ENCODE peak calls at places on chromosomes 11 and 22, in seven cellular contexts. One of them, this sample, is unnamed.

GRCh38 chr11:59753650-59754493 is 1.3 kb upstream of the STX3 start:
- DNase-seq in T follicular helper cell: peak
- DNase-seq in cardiac fibroblast: peak
- DNase-seq in cardiac muscle cell: peak
- DNase-seq in GM18507: peak
- DNase-seq in activated CD4-positive, alpha-beta T cell treated with anti-CD3 and anti-CD28 coated beads, Interleukin-2, amount 50 U/mL, for 1 hour: peak
- DNase-seq in ovary: peak
- DNase-seq in this sample: peak

GRCh38 chr22:45195616-45196015 is 31.9 kb downstream of the NUP50 start:
- DNase-seq in cardiac muscle cell: no peak
- DNase-seq in T follicular helper cell: no peak
- DNase-seq in GM18507: no peak
- DNase-seq in cardiac fibroblast: no peak
- DNase-seq in activated CD4-positive, alpha-beta T cell treated with anti-CD3 and anti-CD28 coated beads, Interleukin-2, amount 50 U/mL, for 1 hour: no peak
- DNase-seq in ovary: no peak
- DNase-seq in this sample: no peak

GRCh38 chr11:57474751-57475115 is 14.4 kb downstream of the RTN4RL2 start:
- DNase-seq in GM18507: no peak
- DNase-seq in cardiac muscle cell: no peak
- DNase-seq in activated CD4-positive, alpha-beta T cell treated with anti-CD3 and anti-CD28 coated beads, Interleukin-2, amount 50 U/mL, for 1 hour: no peak
- DNase-seq in cardiac fibroblast: no peak
- DNase-seq in T follicular helper cell: no peak
- DNase-seq in ovary: no peak
- DNase-seq in this sample: no peak

GRCh38 chr11:44304091-44305084 is 5.6 kb downstream of the ALX4 start:
- DNase-seq in T follicular helper cell: no peak
- DNase-seq in cardiac muscle cell: no peak
- DNase-seq in ovary: no peak
- DNase-seq in GM18507: no peak
- DNase-seq in activated CD4-positive, alpha-beta T cell treated with anti-CD3 and anti-CD28 coated beads, Interleukin-2, amount 50 U/mL, for 1 hour: no peak
- DNase-seq in cardiac fibroblast: no peak
- DNase-seq in this sample: no peak

GRCh38 chr22:45531944-45532631 is 29.4 kb downstream of the FBLN1 start:
- DNase-seq in GM18507: no peak
- DNase-seq in cardiac fibroblast: no peak
- DNase-seq in T follicular helper cell: no peak
- DNase-seq in cardiac muscle cell: no peak
- DNase-seq in activated CD4-positive, alpha-beta T cell treated with anti-CD3 and anti-CD28 coated beads, Interleukin-2, amount 50 U/mL, for 1 hour: no peak
- DNase-seq in ovary: no peak
- DNase-seq in this sample: no peak

GRCh38 chr22:24695958-24696511 is 78.5 kb downstream of the PIWIL3 start:
- DNase-seq in ovary: no peak
- DNase-seq in GM18507: no peak
- DNase-seq in T follicular helper cell: no peak
- DNase-seq in cardiac muscle cell: peak
- DNase-seq in activated CD4-positive, alpha-beta T cell treated with anti-CD3 and anti-CD28 coated beads, Interleukin-2, amount 50 U/mL, for 1 hour: no peak
- DNase-seq in cardiac fibroblast: peak
- DNase-seq in this sample: no peak

GRCh38 chr11:126304457-126305072 is 705 bp downstream of the DCPS start:
- DNase-seq in GM18507: no peak
- DNase-seq in activated CD4-positive, alpha-beta T cell treated with anti-CD3 and anti-CD28 coated beads, Interleukin-2, amount 50 U/mL, for 1 hour: no peak
- DNase-seq in T follicular helper cell: no peak
- DNase-seq in ovary: no peak
- DNase-seq in cardiac fibroblast: no peak
- DNase-seq in cardiac muscle cell: no peak
- DNase-seq in this sample: no peak

GRCh38 chr11:128694618-128695481 is 978 bp downstream of the FLI1 start:
- DNase-seq in T follicular helper cell: no peak
- DNase-seq in GM18507: no peak
- DNase-seq in cardiac muscle cell: peak
- DNase-seq in ovary: no peak
- DNase-seq in activated CD4-positive, alpha-beta T cell treated with anti-CD3 and anti-CD28 coated beads, Interleukin-2, amount 50 U/mL, for 1 hour: peak
- DNase-seq in cardiac fibroblast: peak
- DNase-seq in this sample: no peak

GRCh38 chr11:65430406-65431217 is 8.0 kb downstream of the NEAT1 start:
- DNase-seq in activated CD4-positive, alpha-beta T cell treated with anti-CD3 and anti-CD28 coated beads, Interleukin-2, amount 50 U/mL, for 1 hour: no peak
- DNase-seq in T follicular helper cell: no peak
- DNase-seq in ovary: no peak
- DNase-seq in cardiac fibroblast: peak
- DNase-seq in GM18507: no peak
- DNase-seq in cardiac muscle cell: no peak
- DNase-seq in this sample: no peak